ENCODE peak calls at places on chromosomes 12 and 14, in seven cellular contexts. One of them, this sample, is unnamed.

GRCh38 chr14:88380405-88380804 is 5.1 kb upstream of the SPATA7 start:
- DNase-seq in K562: no peak
- DNase-seq in HCT116: no peak
- DNase-seq in HepG2: no peak
- DNase-seq in SK-N-SH: peak; percentile 22
- DNase-seq in H1: no peak
- DNase-seq in GM12878: no peak
- DNase-seq in this sample: peak; percentile 43

GRCh38 chr12:130497331-130497730 is 159.6 kb downstream of the PIWIL1 start:
- DNase-seq in K562: no peak
- DNase-seq in HCT116: no peak
- DNase-seq in HepG2: no peak
- DNase-seq in SK-N-SH: no peak
- DNase-seq in H1: no peak
- DNase-seq in GM12878: no peak
- DNase-seq in this sample: no peak

GRCh38 chr12:50400104-50400637 is 514 bp upstream of the LARP4 start:
- DNase-seq in K562: peak; percentile 25
- DNase-seq in HCT116: no peak
- DNase-seq in HepG2: no peak
- DNase-seq in SK-N-SH: peak; percentile 49
- DNase-seq in H1: no peak
- DNase-seq in GM12878: no peak
- DNase-seq in this sample: no peak

GRCh38 chr12:76180401-76181277 is 96.2 kb upstream of the NAP1L1 start:
- DNase-seq in K562: peak; percentile 78
- DNase-seq in HCT116: no peak
- DNase-seq in HepG2: no peak
- DNase-seq in SK-N-SH: no peak
- DNase-seq in H1: no peak
- DNase-seq in GM12878: no peak
- DNase-seq in this sample: no peak

GRCh38 chr12:66188584-66189475 is at the start of gene IRAK3:
- DNase-seq in K562: no peak
- DNase-seq in HCT116: no peak
- DNase-seq in HepG2: no peak
- DNase-seq in SK-N-SH: peak; percentile 69
- DNase-seq in H1: peak; percentile 1
- DNase-seq in GM12878: no peak
- DNase-seq in this sample: no peak

GRCh38 chr14:101721951-101722661 is 39.4 kb upstream of the PPP2R5C start:
- DNase-seq in K562: no peak
- DNase-seq in HCT116: no peak
- DNase-seq in HepG2: peak; percentile 47
- DNase-seq in SK-N-SH: no peak
- DNase-seq in H1: no peak
- DNase-seq in GM12878: no peak
- DNase-seq in this sample: peak; percentile 38

GRCh38 chr12:121749267-121749666 is 36.7 kb downstream of the TMEM120B start:
- DNase-seq in K562: no peak
- DNase-seq in HCT116: no peak
- DNase-seq in HepG2: no peak
- DNase-seq in SK-N-SH: no peak
- DNase-seq in H1: no peak
- DNase-seq in GM12878: no peak
- DNase-seq in this sample: no peak

GRCh38 chr14:91103116-91103515 is 10.8 kb upstream of the DGLUCY start:
- DNase-seq in K562: no peak
- DNase-seq in HCT116: no peak
- DNase-seq in HepG2: no peak
- DNase-seq in SK-N-SH: no peak
- DNase-seq in H1: no peak
- DNase-seq in GM12878: no peak
- DNase-seq in this sample: no peak

GRCh38 chr14:104131968-104132732 is 6.2 kb upstream of the KIF26A start:
- DNase-seq in K562: no peak
- DNase-seq in HCT116: no peak
- DNase-seq in HepG2: no peak
- DNase-seq in SK-N-SH: no peak
- DNase-seq in H1: no peak
- DNase-seq in GM12878: no peak
- DNase-seq in this sample: no peak
- TF ChIP-seq JUND in K562: no peak
- TF ChIP-seq JUND in HCT116: no peak
- TF ChIP-seq JUND in HepG2: no peak
- TF ChIP-seq JUND in SK-N-SH: no peak
- TF ChIP-seq JUND in H1: no peak
- TF ChIP-seq JUND in GM12878: no peak
- TF ChIP-seq JUND in this sample: no peak

DNA sequence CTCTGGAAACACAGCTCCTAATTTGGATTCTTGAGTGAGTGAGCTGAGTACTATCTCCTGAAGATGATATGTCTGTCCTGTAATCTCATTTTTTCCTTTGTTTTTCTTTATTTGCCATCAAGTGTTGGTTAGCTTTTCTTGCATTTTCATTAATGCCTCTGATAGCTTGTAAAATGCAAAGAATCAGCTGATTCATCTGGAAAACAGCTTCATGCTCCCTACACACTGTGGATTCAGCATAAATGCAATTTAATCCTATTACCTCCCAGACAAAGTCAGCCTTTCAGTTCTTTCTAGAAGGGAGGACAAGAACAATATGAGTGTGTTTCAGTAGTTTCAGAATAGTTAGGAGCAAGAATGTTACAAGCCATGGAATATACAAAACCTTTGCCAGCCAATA is 79.4 kb downstream of the DACT1 start:
- DNase-seq in K562: no peak
- DNase-seq in HCT116: no peak
- DNase-seq in HepG2: no peak
- DNase-seq in SK-N-SH: no peak
- DNase-seq in H1: no peak
- DNase-seq in GM12878: no peak
- DNase-seq in this sample: no peak
- TF ChIP-seq JUND in K562: no peak
- TF ChIP-seq JUND in HCT116: no peak
- TF ChIP-seq JUND in HepG2: no peak
- TF ChIP-seq JUND in SK-N-SH: no peak
- TF ChIP-seq JUND in H1: no peak
- TF ChIP-seq JUND in GM12878: no peak
- TF ChIP-seq JUND in this sample: no peak

DNA sequence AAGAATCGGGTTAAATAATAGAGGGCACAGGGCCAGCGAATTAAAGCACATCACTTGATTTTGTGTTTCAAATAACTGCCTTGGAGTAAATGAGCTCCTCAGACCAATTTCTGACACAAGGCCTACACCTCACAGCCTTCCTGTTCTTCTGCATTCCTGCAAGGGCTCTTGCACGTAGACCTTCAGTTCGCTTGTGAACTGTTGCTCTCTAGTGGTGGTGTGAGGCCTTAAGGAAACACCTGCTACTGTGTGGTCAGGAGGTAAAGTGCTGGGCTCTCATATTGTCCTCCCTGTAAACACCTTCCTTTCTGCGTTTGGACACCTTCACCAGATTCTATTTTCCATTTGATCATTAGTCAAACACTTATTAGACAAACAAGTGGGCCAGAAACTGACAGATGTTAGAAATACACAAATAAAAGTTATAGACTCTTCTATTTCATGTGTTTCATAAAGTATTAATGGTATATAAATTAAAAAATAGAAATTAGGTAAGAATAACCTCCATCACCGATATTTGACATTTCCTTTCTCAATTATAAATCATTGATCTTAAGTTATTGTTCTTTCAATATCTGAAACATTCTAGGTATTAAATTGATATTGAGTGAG is 29.2 kb upstream of the KLRF1 start:
- DNase-seq in K562: peak; percentile 88
- DNase-seq in HCT116: peak; percentile 71
- DNase-seq in HepG2: peak; percentile 41
- DNase-seq in SK-N-SH: no peak
- DNase-seq in H1: peak; percentile 43
- DNase-seq in GM12878: peak; percentile 85
- DNase-seq in this sample: peak; percentile 7
- TF ChIP-seq JUND in K562: no peak
- TF ChIP-seq JUND in HCT116: no peak
- TF ChIP-seq JUND in HepG2: no peak
- TF ChIP-seq JUND in SK-N-SH: no peak
- TF ChIP-seq JUND in H1: no peak
- TF ChIP-seq JUND in GM12878: no peak
- TF ChIP-seq JUND in this sample: no peak

GRCh38 chr12:108338915-108339657 is at the start of gene CMKLR1:
- DNase-seq in K562: peak; percentile 47
- DNase-seq in HCT116: no peak
- DNase-seq in HepG2: no peak
- DNase-seq in SK-N-SH: peak; percentile 78
- DNase-seq in H1: no peak
- DNase-seq in GM12878: no peak
- DNase-seq in this sample: no peak
- TF ChIP-seq JUND in K562: no peak
- TF ChIP-seq JUND in HCT116: no peak
- TF ChIP-seq JUND in HepG2: no peak
- TF ChIP-seq JUND in SK-N-SH: no peak
- TF ChIP-seq JUND in H1: no peak
- TF ChIP-seq JUND in GM12878: no peak
- TF ChIP-seq JUND in this sample: no peak

GRCh38 chr12:104695453-104696148 is 238.9 kb downstream of the CHST11 start:
- DNase-seq in K562: no peak
- DNase-seq in HCT116: no peak
- DNase-seq in HepG2: no peak
- DNase-seq in SK-N-SH: no peak
- DNase-seq in H1: no peak
- DNase-seq in GM12878: peak; percentile 73
- DNase-seq in this sample: no peak
- TF ChIP-seq JUND in K562: no peak
- TF ChIP-seq JUND in HCT116: no peak
- TF ChIP-seq JUND in HepG2: no peak
- TF ChIP-seq JUND in SK-N-SH: no peak
- TF ChIP-seq JUND in H1: no peak
- TF ChIP-seq JUND in GM12878: no peak
- TF ChIP-seq JUND in this sample: no peak

GRCh38 chr12:15208140-15208539 is 13.1 kb downstream of the RERG start:
- DNase-seq in K562: no peak
- DNase-seq in HCT116: no peak
- DNase-seq in HepG2: no peak
- DNase-seq in SK-N-SH: no peak
- DNase-seq in H1: no peak
- DNase-seq in GM12878: no peak
- DNase-seq in this sample: no peak

GRCh38 chr12:15206831-15207394 is 14.3 kb downstream of the RERG start:
- DNase-seq in K562: no peak
- DNase-seq in HCT116: no peak
- DNase-seq in HepG2: no peak
- DNase-seq in SK-N-SH: no peak
- DNase-seq in H1: no peak
- DNase-seq in GM12878: no peak
- DNase-seq in this sample: no peak

GRCh38 chr12:15208871-15209656 is 12.2 kb downstream of the RERG start:
- DNase-seq in K562: no peak
- DNase-seq in HCT116: no peak
- DNase-seq in HepG2: no peak
- DNase-seq in SK-N-SH: no peak
- DNase-seq in H1: no peak
- DNase-seq in GM12878: no peak
- DNase-seq in this sample: no peak

GRCh38 chr12:15212877-15213276 is 8.3 kb downstream of the RERG start:
- DNase-seq in K562: no peak
- DNase-seq in HCT116: no peak
- DNase-seq in HepG2: no peak
- DNase-seq in SK-N-SH: no peak
- DNase-seq in H1: no peak
- DNase-seq in GM12878: no peak
- DNase-seq in this sample: no peak

DNA sequence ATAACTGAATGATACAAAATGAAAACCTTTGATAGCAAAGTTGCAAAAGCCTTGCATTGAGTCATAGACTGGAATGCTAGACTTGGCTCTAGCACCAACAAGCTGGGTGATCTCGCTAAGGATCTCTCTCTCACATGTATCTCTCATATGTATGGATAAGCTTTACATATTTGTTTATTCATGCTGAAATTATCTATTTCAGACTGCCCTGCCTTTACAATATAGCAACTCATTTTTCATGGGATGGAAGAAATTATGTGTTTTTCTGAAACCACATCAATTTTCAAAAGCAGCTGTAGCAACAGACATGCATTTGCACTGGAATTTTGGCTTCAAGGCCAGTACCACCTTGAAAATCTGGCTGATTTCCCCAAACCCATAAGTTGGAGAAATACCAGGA is 11.4 kb downstream of the RERG start:
- DNase-seq in K562: no peak
- DNase-seq in HCT116: no peak
- DNase-seq in HepG2: no peak
- DNase-seq in SK-N-SH: no peak
- DNase-seq in H1: no peak
- DNase-seq in GM12878: no peak
- DNase-seq in this sample: no peak
- TF ChIP-seq JUND in K562: no peak
- TF ChIP-seq JUND in HCT116: no peak
- TF ChIP-seq JUND in HepG2: no peak
- TF ChIP-seq JUND in SK-N-SH: no peak
- TF ChIP-seq JUND in H1: no peak
- TF ChIP-seq JUND in GM12878: no peak
- TF ChIP-seq JUND in this sample: no peak

This sample was measured in T47D.